ENCODE peak calls at places on chromosomes 13 and 19, in nine cellular contexts. One of them, this sample, is unnamed.

GRCh38 chr13:101204270-101205011 is 211.9 kb downstream of the NALCN start:
- DNase-seq in pancreas: no peak
- DNase-seq in epithelial cell of esophagus: no peak
- DNase-seq in AG04450: no peak
- DNase-seq in HCT116: no peak
- DNase-seq in tibial nerve: no peak
- DNase-seq in cardiac fibroblast: peak; percentile 13
- DNase-seq in GM23338: no peak
- DNase-seq in H1: no peak
- DNase-seq in this sample: no peak

GRCh38 chr13:108322206-108322824 is 52.8 kb downstream of the TNFSF13B start:
- DNase-seq in cardiac fibroblast: peak; percentile 67
- DNase-seq in tibial nerve: no peak
- DNase-seq in epithelial cell of esophagus: peak; percentile 57
- DNase-seq in AG04450: peak; percentile 4
- DNase-seq in H1: no peak
- DNase-seq in HCT116: peak; percentile 28
- DNase-seq in GM23338: peak; percentile 70
- DNase-seq in pancreas: no peak
- DNase-seq in this sample: no peak

GRCh38 chr13:51585234-51585672 is 991 bp downstream of the WDFY2 start:
- DNase-seq in epithelial cell of esophagus: peak; percentile 20
- DNase-seq in cardiac fibroblast: peak; percentile 44
- DNase-seq in AG04450: no peak
- DNase-seq in GM23338: no peak
- DNase-seq in tibial nerve: no peak
- DNase-seq in pancreas: no peak
- DNase-seq in H1: no peak
- DNase-seq in HCT116: no peak
- DNase-seq in this sample: no peak

GRCh38 chr19:46818812-46819211 is 30.4 kb upstream of the SLC1A5 start:
- DNase-seq in pancreas: no peak
- DNase-seq in GM23338: peak; percentile 69
- DNase-seq in tibial nerve: no peak
- DNase-seq in HCT116: no peak
- DNase-seq in H1: peak; percentile 54
- DNase-seq in epithelial cell of esophagus: no peak
- DNase-seq in cardiac fibroblast: peak; percentile 49
- DNase-seq in AG04450: no peak
- DNase-seq in this sample: no peak

GRCh38 chr19:49861127-49861526 is 6.2 kb downstream of the PNKP start:
- DNase-seq in GM23338: peak; percentile 64
- DNase-seq in tibial nerve: peak; percentile 71
- DNase-seq in H1: peak; percentile 63
- DNase-seq in HCT116: no peak
- DNase-seq in pancreas: no peak
- DNase-seq in cardiac fibroblast: no peak
- DNase-seq in AG04450: no peak
- DNase-seq in epithelial cell of esophagus: peak; percentile 47
- DNase-seq in this sample: peak; percentile 82

GRCh38 chr19:43773725-43774102 is 7.1 kb downstream of the KCNN4 start:
- DNase-seq in AG04450: no peak
- DNase-seq in cardiac fibroblast: no peak
- DNase-seq in H1: no peak
- DNase-seq in HCT116: no peak
- DNase-seq in pancreas: no peak
- DNase-seq in epithelial cell of esophagus: no peak
- DNase-seq in GM23338: peak; percentile 63
- DNase-seq in tibial nerve: no peak
- DNase-seq in this sample: no peak

GRCh38 chr13:31372454-31372853 is 172.7 kb downstream of the B3GLCT start:
- DNase-seq in HCT116: no peak
- DNase-seq in pancreas: no peak
- DNase-seq in epithelial cell of esophagus: no peak
- DNase-seq in GM23338: peak; percentile 8
- DNase-seq in cardiac fibroblast: no peak
- DNase-seq in AG04450: no peak
- DNase-seq in tibial nerve: no peak
- DNase-seq in H1: no peak
- DNase-seq in this sample: no peak

GRCh38 chr13:114200673-114201005 is 21.6 kb downstream of the CFAP97D2 start:
- DNase-seq in tibial nerve: no peak
- DNase-seq in HCT116: no peak
- DNase-seq in cardiac fibroblast: no peak
- DNase-seq in epithelial cell of esophagus: no peak
- DNase-seq in H1: no peak
- DNase-seq in pancreas: no peak
- DNase-seq in AG04450: no peak
- DNase-seq in GM23338: peak; percentile 80
- DNase-seq in this sample: no peak

GRCh38 chr19:29401712-29402421 is 123.9 kb upstream of the VSTM2B start:
- DNase-seq in H1: no peak
- DNase-seq in tibial nerve: no peak
- DNase-seq in AG04450: no peak
- DNase-seq in HCT116: no peak
- DNase-seq in pancreas: no peak
- DNase-seq in epithelial cell of esophagus: no peak
- DNase-seq in GM23338: no peak
- DNase-seq in cardiac fibroblast: no peak
- DNase-seq in this sample: no peak

GRCh38 chr13:51844862-51845573 is at the start of gene TMEM272:
- DNase-seq in AG04450: no peak
- DNase-seq in tibial nerve: no peak
- DNase-seq in HCT116: peak; percentile 23
- DNase-seq in epithelial cell of esophagus: peak; percentile 25
- DNase-seq in cardiac fibroblast: peak; percentile 36
- DNase-seq in GM23338: peak; percentile 81
- DNase-seq in pancreas: peak; percentile 86
- DNase-seq in H1: peak; percentile 94
- DNase-seq in this sample: no peak

GRCh38 chr13:47114030-47114429 is 217.2 kb upstream of the HTR2A start:
- DNase-seq in H1: no peak
- DNase-seq in epithelial cell of esophagus: peak; percentile 78
- DNase-seq in GM23338: no peak
- DNase-seq in AG04450: peak; percentile 38
- DNase-seq in tibial nerve: no peak
- DNase-seq in HCT116: no peak
- DNase-seq in pancreas: no peak
- DNase-seq in cardiac fibroblast: peak; percentile 85
- DNase-seq in this sample: no peak

GRCh38 chr19:50030937-50031336 is 5.1 kb downstream of the ZNF473 start:
- DNase-seq in tibial nerve: no peak
- DNase-seq in HCT116: no peak
- DNase-seq in pancreas: no peak
- DNase-seq in epithelial cell of esophagus: no peak
- DNase-seq in GM23338: no peak
- DNase-seq in AG04450: no peak
- DNase-seq in H1: no peak
- DNase-seq in cardiac fibroblast: no peak
- DNase-seq in this sample: no peak

GRCh38 chr19:18397242-18398202 is at the start of gene LRRC25:
- DNase-seq in tibial nerve: no peak
- DNase-seq in GM23338: peak; percentile 96
- DNase-seq in HCT116: no peak
- DNase-seq in AG04450: no peak
- DNase-seq in epithelial cell of esophagus: no peak
- DNase-seq in H1: peak; percentile 91
- DNase-seq in cardiac fibroblast: no peak
- DNase-seq in pancreas: no peak
- DNase-seq in this sample: peak; percentile 84

GRCh38 chr13:114105351-114106225 is 26.8 kb downstream of the RASA3 start:
- DNase-seq in cardiac fibroblast: no peak
- DNase-seq in GM23338: no peak
- DNase-seq in tibial nerve: peak; percentile 12
- DNase-seq in epithelial cell of esophagus: no peak
- DNase-seq in AG04450: no peak
- DNase-seq in pancreas: peak; percentile 30
- DNase-seq in H1: no peak
- DNase-seq in HCT116: no peak
- DNase-seq in this sample: peak; percentile 77

DNA sequence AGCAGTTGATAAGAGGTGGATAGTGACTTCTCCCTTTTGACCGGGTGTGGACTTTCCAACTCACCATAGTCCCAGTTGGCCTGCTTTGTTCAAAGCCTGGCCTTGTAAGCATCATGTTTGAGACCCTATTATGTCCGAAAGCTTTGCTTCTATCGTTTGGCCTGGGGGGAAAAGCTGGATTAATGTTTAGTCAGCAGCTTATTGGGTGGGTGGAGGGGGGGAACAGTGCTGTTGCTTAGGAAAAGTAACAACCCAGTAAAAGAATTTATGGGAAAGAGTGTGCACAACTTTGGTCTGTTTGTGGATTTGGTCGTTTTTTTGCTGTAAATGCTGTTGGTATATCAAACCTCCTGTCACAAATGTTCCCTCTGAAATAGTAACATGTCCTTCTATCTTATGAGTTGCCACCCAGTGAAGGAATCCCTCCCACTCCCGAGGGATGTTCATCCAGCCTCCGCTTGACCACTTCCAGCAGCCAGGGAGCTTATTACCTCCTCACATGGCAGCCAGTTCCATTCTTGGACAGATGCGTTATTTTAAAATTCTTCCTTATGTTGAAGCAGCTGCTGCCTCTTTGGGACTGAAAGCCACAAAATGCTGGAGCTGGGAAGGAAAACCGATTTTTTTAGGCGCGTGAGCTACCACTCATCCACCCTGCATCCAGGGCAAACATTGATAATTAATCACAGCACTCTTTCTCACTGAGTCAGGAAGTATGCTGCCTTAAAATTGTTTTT is 10.5 kb downstream of the SAMD4B start:
- DNase-seq in AG04450: no peak
- DNase-seq in epithelial cell of esophagus: no peak
- DNase-seq in GM23338: no peak
- DNase-seq in pancreas: no peak
- DNase-seq in H1: no peak
- DNase-seq in tibial nerve: no peak
- DNase-seq in HCT116: no peak
- DNase-seq in cardiac fibroblast: no peak
- DNase-seq in this sample: no peak
- H3K4me3 ChIP-seq in AG04450: no peak overlapping the region
- H3K4me3 ChIP-seq in epithelial cell of esophagus: no peak overlapping the region
- H3K4me3 ChIP-seq in GM23338: no peak overlapping the region
- H3K4me3 ChIP-seq in pancreas: no peak overlapping the region
- H3K4me3 ChIP-seq in H1: no peak overlapping the region
- H3K4me3 ChIP-seq in tibial nerve: no peak overlapping the region
- H3K4me3 ChIP-seq in HCT116: no peak overlapping the region
- H3K4me3 ChIP-seq in cardiac fibroblast: no peak overlapping the region
- H3K4me3 ChIP-seq in this sample: no peak overlapping the region

GRCh38 chr19:52557231-52557995 is 12.7 kb upstream of the ZNF701 start:
- DNase-seq in AG04450: no peak
- DNase-seq in pancreas: no peak
- DNase-seq in cardiac fibroblast: no peak
- DNase-seq in HCT116: no peak
- DNase-seq in H1: no peak
- DNase-seq in GM23338: no peak
- DNase-seq in tibial nerve: no peak
- DNase-seq in epithelial cell of esophagus: no peak
- DNase-seq in this sample: no peak
- H3K4me3 ChIP-seq in AG04450: no peak overlapping the region
- H3K4me3 ChIP-seq in pancreas: no peak overlapping the region
- H3K4me3 ChIP-seq in cardiac fibroblast: no peak overlapping the region
- H3K4me3 ChIP-seq in HCT116: no peak overlapping the region
- H3K4me3 ChIP-seq in H1: no peak overlapping the region
- H3K4me3 ChIP-seq in GM23338: no peak overlapping the region
- H3K4me3 ChIP-seq in tibial nerve: no peak overlapping the region
- H3K4me3 ChIP-seq in epithelial cell of esophagus: no peak overlapping the region
- H3K4me3 ChIP-seq in this sample: no peak overlapping the region

DNA sequence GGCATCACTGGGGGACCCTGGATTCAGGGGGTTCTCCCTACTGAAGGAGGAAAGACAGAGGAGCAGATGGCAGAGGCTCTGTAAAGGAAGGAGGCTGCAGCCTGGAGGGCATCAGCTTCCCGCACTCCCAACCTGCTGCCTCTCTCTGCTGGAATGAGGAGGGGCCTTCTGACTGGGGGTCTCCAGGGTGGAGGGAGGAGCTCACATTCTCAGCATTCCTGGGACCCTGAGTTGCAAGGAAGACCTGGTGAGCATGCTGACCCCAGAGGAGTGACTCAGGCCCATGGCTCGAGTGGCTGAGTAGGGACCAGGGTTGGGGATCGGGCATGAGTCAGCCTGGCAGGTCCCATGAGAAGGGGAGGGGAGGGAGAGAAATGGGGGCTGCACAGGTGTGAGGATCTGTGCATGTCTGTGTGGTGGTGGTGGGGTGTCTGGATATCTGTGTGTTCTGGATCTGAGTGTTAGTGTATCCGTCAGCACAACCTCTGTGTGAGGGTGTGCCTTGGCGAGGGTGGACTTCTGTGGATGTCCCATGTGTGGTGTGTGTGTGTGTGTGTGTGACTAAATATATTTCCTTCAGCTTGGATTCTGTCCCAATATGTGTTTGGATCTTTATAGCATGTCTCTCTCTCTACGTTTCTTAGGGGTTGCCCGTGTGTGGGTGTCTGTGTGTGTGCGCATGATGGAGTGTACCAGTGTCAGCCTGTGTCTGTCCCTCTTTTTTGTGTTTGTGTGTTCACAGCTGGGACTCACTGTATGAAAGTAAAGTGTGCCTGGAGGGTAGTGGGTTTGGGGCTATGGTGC is 4.6 kb downstream of the AXL start:
- DNase-seq in HCT116: peak; percentile 49
- DNase-seq in cardiac fibroblast: peak; percentile 92
- DNase-seq in H1: peak; percentile 67
- DNase-seq in pancreas: no peak
- DNase-seq in AG04450: no peak
- DNase-seq in GM23338: peak; percentile 76
- DNase-seq in tibial nerve: no peak
- DNase-seq in epithelial cell of esophagus: peak; percentile 64
- DNase-seq in this sample: peak; percentile 47
- H3K4me3 ChIP-seq in HCT116: peak overlapping the region; percentile 22
- H3K4me3 ChIP-seq in cardiac fibroblast: peak overlapping the region; percentile 24
- H3K4me3 ChIP-seq in H1: no peak overlapping the region
- H3K4me3 ChIP-seq in pancreas: no peak overlapping the region
- H3K4me3 ChIP-seq in AG04450: peak overlapping the region; percentile 52
- H3K4me3 ChIP-seq in GM23338: peak overlapping the region; percentile 27
- H3K4me3 ChIP-seq in tibial nerve: no peak overlapping the region
- H3K4me3 ChIP-seq in epithelial cell of esophagus: no peak overlapping the region
- H3K4me3 ChIP-seq in this sample: no peak overlapping the region

DNA sequence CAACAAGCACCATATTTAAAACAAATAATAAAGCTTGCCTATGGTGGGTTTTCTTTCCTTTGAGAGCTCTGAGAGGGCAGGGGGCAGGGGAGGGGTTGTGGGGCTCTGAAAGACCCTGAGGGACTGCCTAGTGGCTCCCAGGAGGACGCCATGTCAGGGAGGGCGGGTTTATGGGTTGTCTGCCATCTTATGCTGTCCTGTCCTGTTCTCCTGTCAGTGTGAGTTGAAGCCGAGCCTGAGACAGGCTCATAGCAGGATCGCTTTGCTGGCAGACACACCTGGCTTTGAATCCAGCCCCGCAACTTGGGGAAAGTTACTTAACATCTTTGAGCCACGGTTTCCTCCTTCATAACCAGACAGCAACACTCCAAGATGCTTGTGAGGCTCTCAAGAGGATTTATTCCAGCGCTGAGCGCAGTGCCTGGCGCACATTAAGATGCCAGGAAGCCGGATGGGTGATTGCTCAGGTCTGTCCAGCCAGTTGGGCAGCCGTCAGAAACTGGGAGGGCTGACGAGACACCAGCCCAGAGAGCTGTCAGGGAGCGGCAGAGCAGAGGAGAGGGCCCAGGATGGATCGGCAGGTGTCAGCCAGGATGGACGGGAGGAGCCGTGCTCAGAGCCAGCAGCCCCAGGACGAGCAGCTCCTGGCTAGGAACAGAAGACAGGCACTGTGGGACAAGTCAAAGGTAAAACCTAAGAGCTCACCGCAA is 36.8 kb upstream of the C1QTNF9 start:
- DNase-seq in pancreas: no peak
- DNase-seq in cardiac fibroblast: no peak
- DNase-seq in H1: no peak
- DNase-seq in epithelial cell of esophagus: peak; percentile 12
- DNase-seq in HCT116: no peak
- DNase-seq in AG04450: no peak
- DNase-seq in GM23338: no peak
- DNase-seq in tibial nerve: no peak
- DNase-seq in this sample: peak; percentile 77
- H3K4me3 ChIP-seq in pancreas: no peak overlapping the region
- H3K4me3 ChIP-seq in cardiac fibroblast: no peak overlapping the region
- H3K4me3 ChIP-seq in H1: no peak overlapping the region
- H3K4me3 ChIP-seq in epithelial cell of esophagus: no peak overlapping the region
- H3K4me3 ChIP-seq in HCT116: no peak overlapping the region
- H3K4me3 ChIP-seq in AG04450: peak overlapping the region; percentile 54
- H3K4me3 ChIP-seq in GM23338: no peak overlapping the region
- H3K4me3 ChIP-seq in tibial nerve: peak overlapping the region; percentile 30
- H3K4me3 ChIP-seq in this sample: peak overlapping the region; percentile 56